ENCODE peak calls at places on chromosomes 13 and 19, in four cellular contexts. C is OCI-LY7, P is NCI-H82, D is substantia nigra. Z is an unnamed sample.

GRCh38 chr13:29105779-29106178 is 285.6 kb downstream of the MTUS2 start:
- DNase-seq in C (no peak), P (peak), D (no peak), Z (no peak)

GRCh38 chr13:45219938-45220375 is 19.1 kb upstream of the KCTD4 start:
- DNase-seq in C (no peak), P (no peak), D (no peak), Z (no peak)

GRCh38 chr19:34317311-34317927 is 47.6 kb upstream of the GPI start:
- DNase-seq in C (peak), P (no peak), D (no peak), Z (peak)

GRCh38 chr19:8022275-8022674 is 16.8 kb upstream of the ELAVL1 start:
- DNase-seq in C (no peak), P (no peak), D (no peak), Z (no peak)

GRCh38 chr19:29872224-29872731 is 60.5 kb downstream of the CCNE1 start:
- DNase-seq in C (no peak), P (no peak), D (no peak), Z (peak)

GRCh38 chr13:45361596-45362206 is 20.7 kb upstream of the TPT1 start:
- DNase-seq in C (no peak), P (no peak), D (no peak), Z (peak)

GRCh38 chr19:31335716-31336115 is 13.5 kb downstream of the TSHZ3 start:
- DNase-seq in C (no peak), P (no peak), D (no peak), Z (no peak)

GRCh38 chr13:70812481-70812880 is 704.2 kb upstream of the KLHL1 start:
- DNase-seq in C (no peak), P (no peak), D (no peak), Z (no peak)

GRCh38 chr13:113366031-113366588 is 2.2 kb upstream of the GRTP1 start:
- DNase-seq in C (no peak), P (no peak), D (no peak), Z (no peak)

GRCh38 chr19:28537079-28537478 is 675.9 kb downstream of the UQCRFS1 start:
- DNase-seq in C (no peak), P (no peak), D (no peak), Z (no peak)

GRCh38 chr19:50427997-50428425 is 4.7 kb upstream of the MYBPC2 start:
- DNase-seq in C (peak), P (no peak), D (peak), Z (peak)

GRCh38 chr19:48635263-48635965 is 1.8 kb downstream of the DBP start:
- DNase-seq in C (peak), P (peak), D (peak), Z (peak)

GRCh38 chr19:7355151-7355845 is 6.6 kb downstream of the ARHGEF18 start:
- DNase-seq in C (no peak), P (no peak), D (no peak), Z (no peak)

GRCh38 chr19:34393629-34394028 is 10.6 kb upstream of the PDCD2L start:
- DNase-seq in C (no peak), P (no peak), D (no peak), Z (no peak)

GRCh38 chr19:39104104-39104708 is 20.0 kb downstream of the ACP7 start:
- DNase-seq in C (no peak), P (no peak), D (no peak), Z (no peak)

GRCh38 chr13:99992912-99993311 is 11.3 kb downstream of the ZIC2 start:
- DNase-seq in C (no peak), P (no peak), D (no peak), Z (no peak)

GRCh38 chr19:13505761-13506549 is at the start of gene CACNA1A:
- DNase-seq in C (no peak), P (peak), D (no peak), Z (no peak)

GRCh38 chr19:5130371-5131030 is 161.6 kb downstream of the KDM4B start:
- DNase-seq in C (peak), P (no peak), D (no peak), Z (no peak)

GRCh38 chr13:25214371-25215252 is 42.5 kb upstream of the AMER2 start:
- DNase-seq in C (no peak), P (peak), D (no peak), Z (no peak)

GRCh38 chr19:4967738-4968461 is 1.0 kb upstream of the KDM4B start:
- DNase-seq in C (no peak), P (peak), D (no peak), Z (peak)

GRCh38 chr19:51799311-51799997 is 4.5 kb downstream of the FPR3 start:
- DNase-seq in C (no peak), P (no peak), D (no peak), Z (peak)

GRCh38 chr19:41325947-41326706 is 16.2 kb downstream of the CCDC97 start:
- DNase-seq in C (peak), P (no peak), D (no peak), Z (no peak)

GRCh38 chr13:111047326-111047725 is 67.8 kb upstream of the ARHGEF7 start:
- DNase-seq in C (no peak), P (no peak), D (no peak), Z (no peak)

GRCh38 chr13:108897955-108898354 is 268.5 kb downstream of the MYO16 start:
- DNase-seq in C (no peak), P (no peak), D (no peak), Z (no peak)

GRCh38 chr19:11421607-11422098 is 2.5 kb upstream of the RGL3 start:
- DNase-seq in C (peak), P (peak), D (no peak), Z (peak)

GRCh38 chr13:113187263-113187669 is 21.2 kb downstream of the PCID2 start:
- DNase-seq in C (no peak), P (no peak), D (no peak), Z (peak)

GRCh38 chr19:17872251-17873001 is 681 bp downstream of the SLC5A5 start:
- DNase-seq in C (no peak), P (no peak), D (no peak), Z (no peak)

GRCh38 chr13:97266328-97266727 is 44.2 kb downstream of the MBNL2 start:
- DNase-seq in C (no peak), P (peak), D (no peak), Z (no peak)

GRCh38 chr19:1766800-1767352 is 13.6 kb downstream of the ONECUT3 start:
- DNase-seq in C (no peak), P (no peak), D (no peak), Z (no peak)

GRCh38 chr13:114282143-114282685 is 813 bp downstream of the UPF3A start:
- DNase-seq in C (peak), P (peak), D (no peak), Z (peak)

GRCh38 chr13:36430247-36431203 is 1.8 kb upstream of the CCNA1 start:
- DNase-seq in C (no peak), P (peak), D (no peak), Z (no peak)

GRCh38 chr13:75129331-75129730 is 352.6 kb downstream of the TBC1D4 start:
- DNase-seq in C (no peak), P (no peak), D (no peak), Z (no peak)

GRCh38 chr13:60267498-60268202 is 103.9 kb upstream of the DIAPH3 start:
- DNase-seq in C (peak), P (peak), D (no peak), Z (no peak)

GRCh38 chr13:60411983-60412382 is 15.0 kb downstream of the TDRD3 start:
- DNase-seq in C (no peak), P (no peak), D (no peak), Z (no peak)

Z was measured in trophoblast cell.